ENCODE peak calls at places on chromosomes 13 and 19, in seven cellular contexts. A is GM10248; C is kidney; S is WTC11; M is GM12864; K is CD4-positive, alpha-beta T cell; O is Peyer's patch. R is an unnamed sample.

GRCh38 chr13:100581504-100581903 is 7.1 kb downstream of the GGACT start:
- DNase-seq in O (no peak), M (no peak), K (no peak), S (no peak), C (no peak), A (no peak), R (no peak)

GRCh38 chr13:25722893-25723292 is 328.9 kb downstream of the SHISA2 start:
- DNase-seq in S (no peak), M (no peak), C (no peak), O (no peak), K (no peak), A (no peak), R (no peak)

GRCh38 chr19:17450264-17451075 is 2.0 kb upstream of the TMEM221 start:
- DNase-seq in S (no peak), C (no peak), M (peak; percentile 41), K (no peak), O (peak; percentile 66), A (peak; percentile 30), R (no peak)

GRCh38 chr13:66128692-66129269 is 1101.4 kb downstream of the PCDH9 start:
- DNase-seq in O (no peak), C (no peak), A (peak; percentile 10), M (no peak), S (no peak), K (no peak), R (no peak)

GRCh38 chr13:95197548-95197947 is 103.7 kb downstream of the ABCC4 start:
- DNase-seq in S (no peak), M (no peak), K (no peak), C (no peak), A (no peak), O (no peak), R (no peak)

GRCh38 chr19:55365245-55365644 is 2.2 kb upstream of the GARIN5B start:
- DNase-seq in M (no peak), K (no peak), O (no peak), A (no peak), C (peak; percentile 34), S (no peak), R (no peak)

GRCh38 chr19:29211562-29212416 is 1.2 kb downstream of the UQCRFS1 start:
- DNase-seq in C (no peak), A (no peak), M (peak; percentile 10), S (no peak), O (no peak), K (no peak), R (no peak)

GRCh38 chr13:48318014-48318713 is 14.6 kb downstream of the RB1 start:
- DNase-seq in S (no peak), K (no peak), C (peak; percentile 74), M (no peak), A (no peak), O (no peak), R (no peak)

GRCh38 chr19:38223617-38224013 is 407 bp downstream of the DPF1 start:
- DNase-seq in M (no peak), K (no peak), A (no peak), S (no peak), C (no peak), O (no peak), R (no peak)

GRCh38 chr19:11989112-11989456 is 24.2 kb downstream of the ZNF763 start:
- DNase-seq in C (no peak), S (no peak), O (no peak), K (no peak), M (no peak), A (no peak), R (no peak)

GRCh38 chr19:11986754-11987153 is 21.9 kb downstream of the ZNF763 start:
- DNase-seq in S (no peak), M (no peak), A (no peak), C (no peak), K (no peak), O (no peak), R (no peak)

GRCh38 chr19:11987405-11988231 is 22.8 kb downstream of the ZNF763 start:
- DNase-seq in K (peak; percentile 85), C (peak; percentile 98), S (peak; percentile 98), O (peak; percentile 98), A (peak; percentile 92), M (peak; percentile 85), R (peak; percentile 95)

GRCh38 chr19:11982526-11982925 is 17.7 kb downstream of the ZNF763 start:
- DNase-seq in S (no peak), M (no peak), O (no peak), C (no peak), K (no peak), A (no peak), R (no peak)

DNA sequence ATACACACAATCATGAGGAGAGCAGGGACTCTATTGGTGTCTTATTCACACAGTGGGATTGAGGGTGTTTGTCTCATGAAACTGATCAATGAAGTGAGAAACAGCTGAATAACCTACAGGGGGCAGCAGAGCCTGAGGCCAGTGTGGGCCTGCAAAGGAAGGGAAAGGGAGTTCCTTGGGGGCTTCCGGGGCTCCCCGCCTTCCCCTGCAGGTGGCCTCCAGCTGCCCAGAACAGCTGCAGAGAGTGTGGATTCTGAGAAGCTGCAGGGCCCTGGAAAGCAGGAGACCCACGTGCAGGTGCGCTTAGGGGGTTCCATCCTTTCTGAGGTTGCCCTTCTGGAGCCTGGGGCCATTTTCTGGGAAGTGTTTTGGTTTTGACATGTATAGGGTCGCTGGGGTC is 20.1 kb downstream of the ZNF763 start:
- DNase-seq in C (no peak), A (peak; percentile 26), S (peak; percentile 84), K (no peak), O (no peak), M (no peak), R (no peak)
- TF ChIP-seq CTCF in C (no peak), A (peak; percentile 37), S (peak; percentile 69), K (no peak), O (no peak), M (peak; percentile 42), R (peak; percentile 57)

DNA sequence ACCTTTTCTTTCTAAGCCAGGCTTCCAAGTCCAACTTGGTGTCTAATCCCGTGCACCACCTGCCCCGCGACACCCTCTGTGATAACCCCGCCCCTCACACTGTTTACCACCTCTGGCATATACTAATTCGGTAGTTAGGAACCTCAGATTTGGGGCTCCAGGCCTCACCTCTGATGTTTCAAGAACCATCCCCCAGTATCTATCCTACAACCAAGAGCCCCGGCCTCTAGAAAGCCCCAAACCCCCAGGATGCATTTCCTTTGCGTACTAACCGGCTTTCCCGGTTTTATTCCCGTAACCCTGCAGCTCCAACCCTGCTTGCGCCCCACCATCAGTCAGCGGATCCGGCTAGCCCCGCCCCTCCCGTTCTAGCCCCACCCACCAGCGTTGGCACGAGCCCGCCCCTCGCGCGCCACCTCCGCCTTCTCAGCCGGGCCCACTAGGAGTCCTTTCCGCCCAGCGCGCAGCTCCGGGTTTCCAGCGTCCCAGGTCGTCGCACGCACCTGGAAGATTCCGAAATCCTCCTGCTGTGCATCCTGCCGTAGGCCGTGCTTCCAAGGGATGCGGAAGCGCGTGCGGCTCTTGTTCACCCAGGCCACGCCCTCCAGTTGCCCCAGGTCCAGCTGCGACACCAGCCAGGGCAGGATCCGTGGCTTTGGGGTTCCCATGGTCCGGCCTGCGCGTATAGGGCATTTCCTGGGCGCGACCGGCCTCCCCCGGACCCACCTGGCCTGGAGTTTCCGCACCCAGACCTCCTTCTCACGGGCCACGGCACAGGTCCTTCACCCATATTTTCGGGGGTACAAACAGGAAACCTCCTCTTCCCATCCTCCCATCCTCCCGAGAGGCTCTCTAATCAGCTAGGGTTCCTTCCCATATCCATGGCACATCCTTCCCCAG is 1.2 kb downstream of the IRF3 start:
- DNase-seq in M (no peak), K (peak; percentile 95), A (peak; percentile 88), S (peak; percentile 95), O (peak; percentile 97), C (peak; percentile 97), R (peak; percentile 88)
- TF ChIP-seq CTCF in M (no peak), K (no peak), A (peak; percentile 10), S (no peak), O (peak; percentile 58), C (peak; percentile 6), R (peak; percentile 53)

GRCh38 chr19:36032251-36033104 is at the start of gene CLIP3:
- DNase-seq in A (peak; percentile 81), K (peak; percentile 12), M (no peak), O (peak; percentile 57), C (peak; percentile 88), S (peak; percentile 81), R (peak; percentile 84)

GRCh38 chr19:36031308-36031707 is 1.4 kb downstream of the CLIP3 start:
- DNase-seq in M (no peak), C (no peak), A (no peak), O (no peak), S (no peak), K (no peak), R (no peak)

GRCh38 chr19:36028313-36029041 is 4.2 kb downstream of the CLIP3 start:
- DNase-seq in O (no peak), C (no peak), M (no peak), S (no peak), A (no peak), K (no peak), R (no peak)

GRCh38 chr19:36027696-36028095 is 5.0 kb downstream of the CLIP3 start:
- DNase-seq in S (no peak), K (no peak), O (no peak), M (no peak), C (no peak), A (no peak), R (no peak)

DNA sequence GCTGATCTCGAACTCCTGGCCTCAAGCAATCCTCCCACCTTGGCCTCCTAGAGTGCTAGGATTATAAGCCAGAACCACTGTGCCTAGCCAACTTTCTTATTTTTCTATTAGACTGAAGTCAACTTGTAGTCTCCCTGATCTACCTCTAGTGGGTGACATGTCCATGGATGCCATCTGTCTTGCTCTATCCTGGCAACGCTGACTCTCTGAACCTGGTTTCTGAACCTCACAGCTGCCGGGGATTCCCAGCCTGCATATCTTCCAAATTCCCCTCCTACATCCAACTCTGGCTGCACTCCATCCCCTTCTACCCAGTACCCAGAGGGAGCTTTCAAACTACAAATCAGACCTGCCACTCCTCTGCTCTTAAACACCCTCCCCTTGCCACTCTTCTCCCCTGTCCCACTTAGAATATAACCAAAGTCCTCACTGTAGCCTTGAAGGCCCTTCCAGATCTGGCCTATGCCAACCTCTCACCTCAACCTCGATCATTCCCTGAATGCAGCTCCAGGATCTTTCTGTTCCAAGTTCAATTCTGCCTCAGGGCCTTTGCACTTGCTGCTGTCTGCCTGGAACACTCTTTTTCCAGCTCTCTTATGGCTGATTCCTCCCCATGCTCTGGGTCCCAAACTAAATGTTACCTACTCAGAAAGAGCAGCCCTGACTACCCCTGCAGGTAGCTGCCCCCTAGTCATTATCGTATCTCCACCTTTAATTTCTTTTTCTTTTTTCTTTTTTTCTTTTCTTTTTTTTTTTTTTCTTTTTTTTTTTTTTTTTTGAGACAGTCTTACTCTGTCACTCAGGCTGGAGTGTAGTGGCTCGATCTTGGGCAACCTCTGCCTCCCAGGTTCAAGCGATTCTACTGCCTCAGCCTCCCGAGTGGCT is 2.2 kb downstream of the CLIP3 start:
- DNase-seq in K (no peak), M (no peak), O (no peak), S (no peak), A (no peak), C (no peak), R (no peak)
- TF ChIP-seq CTCF in K (no peak), M (no peak), O (no peak), S (no peak), A (no peak), C (no peak), R (no peak)

DNA sequence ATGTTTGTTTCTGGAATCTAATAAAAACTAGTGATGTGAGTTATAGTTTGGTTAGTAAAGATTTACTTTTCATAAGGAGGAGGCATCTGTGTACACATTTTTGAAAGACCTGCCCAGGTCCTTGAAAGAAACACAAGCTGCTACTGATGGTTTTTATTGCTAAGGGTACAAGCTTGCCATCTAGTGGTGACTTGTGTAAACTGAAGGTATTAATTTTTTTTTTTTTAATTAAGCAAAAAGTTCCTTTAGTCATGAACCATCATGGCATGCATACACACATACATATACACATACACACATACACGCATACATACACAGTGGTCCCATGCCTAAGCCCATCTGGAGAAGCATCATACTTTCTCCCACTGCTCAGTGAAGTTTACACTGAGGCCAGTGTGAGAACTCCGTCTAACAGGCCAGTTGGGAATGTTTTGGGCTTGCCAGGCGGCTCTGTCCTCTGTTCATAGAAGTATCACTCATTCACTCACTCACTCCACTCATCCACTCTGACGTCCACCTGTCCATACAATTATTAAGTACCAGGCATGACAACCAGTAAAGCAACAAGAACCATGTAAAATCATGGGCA is 312.5 kb downstream of the DCLK1 start:
- DNase-seq in S (no peak), O (no peak), K (no peak), M (no peak), A (peak; percentile 22), C (no peak), R (no peak)
- TF ChIP-seq CTCF in S (peak; percentile 57), O (peak; percentile 41), K (peak; percentile 24), M (peak; percentile 50), A (peak; percentile 38), C (peak; percentile 43), R (peak; percentile 87)

R was measured in type B pancreatic cell.